ENCODE peak calls at places on chromosome 15, in nine cellular contexts. N is left ventricle myocardium superior; F is activated T-helper 1 cell treated with Interleukin-2 at 50 U/mL for 16 hours; I is activated CD4-positive, alpha-beta T cell treated with anti-CD3 and anti-CD28 coated beads for 36 hours; O is NCI-H1092 treated with DMSO at 0.1 percent for 48 hours; X is adrenal gland; H is OCI-LY7; A is SJCRH30; E is GM20000. R is an unnamed sample.

GRCh38 chr15:58398643-58399042 is 33.1 kb upstream of the LIPC start:
- DNase-seq in N (no peak), F (no peak), I (no peak), O (no peak), X (no peak), H (no peak), A (no peak), E (no peak), R (no peak)

GRCh38 chr15:36954486-36954885 is 145.9 kb downstream of the MEIS2 start:
- DNase-seq in N (no peak), F (no peak), I (no peak), O (no peak), X (no peak), H (no peak), A (no peak), E (no peak), R (no peak)

GRCh38 chr15:36951747-36952247 is 148.6 kb downstream of the MEIS2 start:
- DNase-seq in N (no peak), F (no peak), I (no peak), O (no peak), X (peak; percentile 8), H (no peak), A (no peak), E (no peak), R (no peak)

GRCh38 chr15:81327526-81327925 is 3.6 kb upstream of the STARD5 start:
- DNase-seq in N (no peak), F (no peak), I (no peak), O (no peak), X (no peak), H (no peak), A (no peak), E (no peak), R (no peak)

GRCh38 chr15:73572296-73572695 is 60.9 kb downstream of the NPTN start:
- DNase-seq in N (no peak), F (no peak), I (no peak), O (no peak), X (no peak), H (no peak), A (no peak), E (no peak), R (no peak)

GRCh38 chr15:34436126-34436955 is 1.3 kb downstream of the GOLGA8A start:
- DNase-seq in N (peak; percentile 37), F (no peak), I (peak; percentile 39), O (no peak), X (peak; percentile 8), H (no peak), A (no peak), E (peak; percentile 14), R (peak; percentile 21)

GRCh38 chr15:31842532-31843195 is 187.7 kb upstream of the CHRNA7 start:
- DNase-seq in N (no peak), F (no peak), I (no peak), O (no peak), X (peak; percentile 34), H (no peak), A (no peak), E (no peak), R (no peak)

GRCh38 chr15:83993591-83993990 is 242.0 kb upstream of the GOLGA6L4 start:
- DNase-seq in N (no peak), F (no peak), I (no peak), O (no peak), X (no peak), H (peak; percentile 12), A (no peak), E (no peak), R (no peak)

GRCh38 chr15:83565553-83566159 is 88.3 kb upstream of the ADAMTSL3 start:
- DNase-seq in N (no peak), F (no peak), I (no peak), O (peak; percentile 10), X (no peak), H (peak; percentile 16), A (no peak), E (peak; percentile 39), R (no peak)

GRCh38 chr15:60551781-60552161 is 72.8 kb upstream of the ICE2 start:
- DNase-seq in N (no peak), F (no peak), I (no peak), O (no peak), X (peak; percentile 12), H (no peak), A (no peak), E (no peak), R (no peak)

GRCh38 chr15:45126535-45127158 is 3.0 kb downstream of the DUOXA1 start:
- DNase-seq in N (no peak), F (no peak), I (peak; percentile 51), O (no peak), X (peak; percentile 37), H (peak; percentile 49), A (peak; percentile 35), E (no peak), R (no peak)

GRCh38 chr15:25832158-25832557 is 31.0 kb downstream of the ATP10A start:
- DNase-seq in N (no peak), F (no peak), I (peak; percentile 61), O (no peak), X (no peak), H (peak; percentile 75), A (no peak), E (no peak), R (no peak)

GRCh38 chr15:39682366-39682765 is 100.3 kb downstream of the FSIP1 start:
- DNase-seq in N (no peak), F (no peak), I (no peak), O (no peak), X (no peak), H (no peak), A (no peak), E (no peak), R (no peak)

GRCh38 chr15:58401991-58402649 is 29.7 kb upstream of the LIPC start:
- DNase-seq in N (no peak), F (no peak), I (no peak), O (no peak), X (no peak), H (no peak), A (peak; percentile 19), E (no peak), R (no peak)

GRCh38 chr15:70762469-70763119 is 764 bp downstream of the UACA start:
- DNase-seq in N (peak; percentile 62), F (no peak), I (peak; percentile 34), O (no peak), X (peak; percentile 47), H (no peak), A (peak; percentile 46), E (no peak), R (no peak)

GRCh38 chr15:80531388-80532184 is 127.4 kb downstream of the ARNT2 start:
- DNase-seq in N (peak; percentile 38), F (no peak), I (no peak), O (no peak), X (no peak), H (no peak), A (no peak), E (no peak), R (no peak)